ENCODE peak calls at places on chromosome 19, in ten cellular contexts. M is H54, D is adrenal gland, Y is uterus, P is breast epithelium, T is lower leg skin, J is endothelial cell of umbilical vein, Z is GM12878, S is HepG2, F is esophagus muscularis mucosa. E is an unnamed sample.

GRCh38 chr19:6416658-6417405 is 7.8 kb downstream of the KHSRP start:
- DNase-seq in M (no peak), D (no peak), Y (no peak), P (no peak), T (no peak), J (no peak), Z (no peak), S (no peak), F (no peak), E (no peak)

GRCh38 chr19:4537953-4538600 is 1.8 kb downstream of the LRG1 start:
- DNase-seq in M (no peak), D (no peak), Y (no peak), P (no peak), T (no peak), J (no peak), Z (no peak), S (no peak), F (no peak), E (no peak)

GRCh38 chr19:51119089-51119488 is 5.6 kb upstream of the SIGLEC9 start:
- DNase-seq in M (no peak), D (no peak), Y (no peak), P (no peak), T (no peak), J (no peak), Z (no peak), S (no peak), F (no peak), E (no peak)

GRCh38 chr19:2415281-2415972 is 12.0 kb downstream of the TIMM13 start:
- DNase-seq in M (no peak), D (no peak), Y (no peak), P (no peak), T (no peak), J (no peak), Z (no peak), S (no peak), F (no peak), E (no peak)

GRCh38 chr19:6753178-6754031 is 13.8 kb downstream of the SH2D3A start:
- DNase-seq in M (peak), D (peak), Y (peak), P (no peak), T (peak), J (peak), Z (peak), S (peak), F (peak), E (peak)

GRCh38 chr19:45164577-45165335 is 4.0 kb upstream of the NKPD1 start:
- DNase-seq in M (no peak), D (no peak), Y (no peak), P (peak), T (no peak), J (peak), Z (peak), S (peak), F (no peak), E (peak)

GRCh38 chr19:39438270-39438934 is 2.7 kb upstream of the RPS16 start:
- DNase-seq in M (no peak), D (no peak), Y (no peak), P (no peak), T (no peak), J (no peak), Z (no peak), S (peak), F (no peak), E (no peak)

GRCh38 chr19:16368385-16369305 is 44.0 kb downstream of the KLF2 start:
- DNase-seq in M (no peak), D (no peak), Y (no peak), P (no peak), T (no peak), J (no peak), Z (no peak), S (peak), F (no peak), E (no peak)

GRCh38 chr19:5326986-5327623 is 13.5 kb downstream of the PTPRS start:
- DNase-seq in M (no peak), D (no peak), Y (no peak), P (no peak), T (no peak), J (no peak), Z (no peak), S (no peak), F (no peak), E (no peak)

GRCh38 chr19:16575282-16575681 is 3.1 kb upstream of the SLC35E1 start:
- DNase-seq in M (no peak), D (no peak), Y (no peak), P (no peak), T (no peak), J (no peak), Z (no peak), S (no peak), F (no peak), E (no peak)

GRCh38 chr19:54162241-54162805 is 2.8 kb upstream of the LENG1 start:
- DNase-seq in M (peak), D (peak), Y (peak), P (peak), T (peak), J (peak), Z (no peak), S (no peak), F (peak), E (peak)

GRCh38 chr19:35868823-35869326 is 501 bp downstream of the APLP1 start:
- DNase-seq in M (no peak), D (no peak), Y (no peak), P (no peak), T (no peak), J (no peak), Z (no peak), S (no peak), F (no peak), E (no peak)

GRCh38 chr19:35869327-35870123 is 1.2 kb downstream of the APLP1 start:
- DNase-seq in M (peak), D (peak), Y (peak), P (peak), T (peak), J (peak), Z (no peak), S (peak), F (no peak), E (peak)

GRCh38 chr19:35870798-35871197 is 2.4 kb downstream of the APLP1 start:
- DNase-seq in M (no peak), D (no peak), Y (no peak), P (no peak), T (no peak), J (no peak), Z (no peak), S (no peak), F (no peak), E (no peak)

GRCh38 chr19:35871611-35872010 is 3.2 kb downstream of the APLP1 start:
- DNase-seq in M (no peak), D (no peak), Y (no peak), P (no peak), T (no peak), J (no peak), Z (no peak), S (no peak), F (no peak), E (no peak)

GRCh38 chr19:35868172-35868822 is at the start of gene APLP1:
- DNase-seq in M (peak), D (peak), Y (peak), P (peak), T (peak), J (peak), Z (no peak), S (peak), F (no peak), E (peak)
- TF ChIP-seq POLR2A in M (peak), D (no peak), Y (no peak), P (no peak), T (no peak), J (no peak), Z (no peak), S (no peak), F (no peak), E (no peak)

GRCh38 chr19:35648017-35648961 is at the start of gene COX6B1:
- DNase-seq in M (peak), D (peak), Y (peak), P (peak), T (peak), J (peak), Z (peak), S (peak), F (peak), E (peak)
- TF ChIP-seq POLR2A in M (peak), D (peak), Y (peak), P (peak), T (no peak), J (peak), Z (peak), S (peak), F (peak), E (peak)

GRCh38 chr19:37251308-37252229 is 33.6 kb downstream of the ZNF383 start:
- DNase-seq in M (peak), D (peak), Y (peak), P (peak), T (peak), J (peak), Z (peak), S (no peak), F (peak), E (peak)
- TF ChIP-seq POLR2A in M (peak), D (peak), Y (peak), P (no peak), T (no peak), J (peak), Z (peak), S (no peak), F (no peak), E (no peak)

GRCh38 chr19:41426116-41426841 is 895 bp downstream of the B3GNT8 start:
- DNase-seq in M (no peak), D (no peak), Y (no peak), P (no peak), T (no peak), J (no peak), Z (no peak), S (no peak), F (no peak), E (no peak)

GRCh38 chr19:41428481-41428859 is 1.3 kb upstream of the B3GNT8 start:
- DNase-seq in M (no peak), D (no peak), Y (no peak), P (no peak), T (no peak), J (no peak), Z (no peak), S (no peak), F (no peak), E (no peak)

GRCh38 chr19:41425174-41426115 is 1.7 kb downstream of the B3GNT8 start:
- DNase-seq in M (no peak), D (no peak), Y (no peak), P (no peak), T (no peak), J (no peak), Z (no peak), S (no peak), F (no peak), E (no peak)

GRCh38 chr19:41427647-41428480 is 690 bp upstream of the B3GNT8 start:
- DNase-seq in M (no peak), D (no peak), Y (peak), P (no peak), T (no peak), J (peak), Z (no peak), S (no peak), F (no peak), E (peak)

GRCh38 chr19:41426952-41427646 is at the start of gene B3GNT8:
- DNase-seq in M (no peak), D (peak), Y (peak), P (peak), T (peak), J (peak), Z (no peak), S (peak), F (peak), E (peak)
- TF ChIP-seq POLR2A in M (no peak), D (peak), Y (no peak), P (no peak), T (no peak), J (peak), Z (peak), S (peak), F (no peak), E (no peak)

GRCh38 chr19:10419200-10419645 is 1.1 kb upstream of the PDE4A start:
- DNase-seq in M (no peak), D (no peak), Y (no peak), P (no peak), T (no peak), J (no peak), Z (no peak), S (no peak), F (no peak), E (no peak)
- TF ChIP-seq POLR2A in M (no peak), D (no peak), Y (no peak), P (no peak), T (no peak), J (no peak), Z (no peak), S (no peak), F (no peak), E (no peak)

E was measured in erythroblast.